ENCODE peak calls at places on chromosome 21, in seven cellular contexts. T is IMR-90, W is mesenchymal stem cell, X is neuronal stem cell, Y is H9, Z is H1, F is trophoblast cell. V is an unnamed sample.

GRCh38 chr21:35410656-35411055 is 361.6 kb upstream of the RUNX1 start:
- DNase-seq in Z (no peak), W (no peak), T (no peak), X (no peak), Y (no peak), F (no peak), V (no peak)

GRCh38 chr21:29586696-29587095 is 288.0 kb downstream of the BACH1 start:
- DNase-seq in F (no peak), W (no peak), X (no peak), T (peak; percentile 19), Z (no peak), Y (no peak), V (no peak)

GRCh38 chr21:25427828-25428227 is 179.5 kb downstream of the MRPL39 start:
- DNase-seq in T (no peak), F (no peak), Y (no peak), Z (no peak), W (no peak), X (no peak), V (no peak)

GRCh38 chr21:17759546-17760178 is 59.5 kb downstream of the C21orf91 start:
- DNase-seq in X (no peak), Y (no peak), T (no peak), Z (no peak), F (no peak), W (peak; percentile 63), V (no peak)

GRCh38 chr21:38955495-38955894 is 149.8 kb downstream of the ETS2 start:
- DNase-seq in Z (no peak), F (no peak), W (peak; percentile 59), X (no peak), Y (no peak), T (peak; percentile 77), V (no peak)

GRCh38 chr21:35400233-35400939 is 351.3 kb upstream of the RUNX1 start:
- DNase-seq in W (peak; percentile 61), Z (peak; percentile 13), T (peak; percentile 67), Y (no peak), F (peak; percentile 80), X (peak; percentile 12), V (peak; percentile 83)

GRCh38 chr21:22763442-22763841 is 1765.2 kb downstream of the NCAM2 start:
- DNase-seq in F (no peak), W (no peak), T (no peak), Y (no peak), X (no peak), Z (no peak), V (no peak)

GRCh38 chr21:43343992-43344886 is 82.7 kb downstream of the SIK1 start:
- DNase-seq in T (no peak), Z (no peak), X (no peak), W (no peak), F (no peak), Y (no peak), V (no peak)

GRCh38 chr21:23542097-23542496 is 2065.2 kb downstream of the MRPL39 start:
- DNase-seq in W (no peak), Y (no peak), F (no peak), X (no peak), T (no peak), Z (no peak), V (no peak)

GRCh38 chr21:16572032-16572431 is 842.2 kb downstream of the USP25 start:
- DNase-seq in F (peak; percentile 1), T (peak; percentile 77), X (no peak), W (no peak), Z (no peak), Y (no peak), V (no peak)

GRCh38 chr21:17495680-17496079 is 17.2 kb upstream of the CXADR start:
- DNase-seq in T (no peak), Z (no peak), X (no peak), F (no peak), W (no peak), Y (no peak), V (no peak)

GRCh38 chr21:40043866-40044265 is 176.6 kb downstream of the PCP4 start:
- DNase-seq in Y (no peak), X (no peak), W (no peak), Z (no peak), T (no peak), F (no peak), V (no peak)

GRCh38 chr21:38875694-38876492 is 70.2 kb downstream of the ETS2 start:
- DNase-seq in Z (no peak), Y (no peak), T (peak; percentile 57), F (no peak), W (peak; percentile 33), X (no peak), V (no peak)

GRCh38 chr21:9774347-9774746 is 747.0 kb upstream of the TPTE start:
- DNase-seq in Z (no peak), W (no peak), T (no peak), X (no peak), Y (no peak), F (no peak), V (no peak)

GRCh38 chr21:9767592-9768375 is 753.6 kb upstream of the TPTE start:
- DNase-seq in Z (no peak), F (no peak), Y (no peak), W (no peak), X (no peak), T (no peak), V (no peak)

GRCh38 chr21:9772348-9772672 is 749.1 kb upstream of the TPTE start:
- DNase-seq in Z (no peak), Y (no peak), F (no peak), X (no peak), T (no peak), W (no peak), V (no peak)
- H2BK5ac ChIP-seq in Z (no peak overlapping the region), Y (no peak overlapping the region), F (no peak overlapping the region), X (no peak overlapping the region), T (no peak overlapping the region), W (no peak overlapping the region), V (no peak overlapping the region)

GRCh38 chr21:42151148-42152074 is 67.5 kb upstream of the ABCG1 start:
- DNase-seq in W (no peak), Z (no peak), Y (peak; percentile 23), X (no peak), F (no peak), T (no peak), V (no peak)
- H2BK5ac ChIP-seq in W (no peak overlapping the region), Z (no peak overlapping the region), Y (no peak overlapping the region), X (peak overlapping the region; percentile 56), F (no peak overlapping the region), T (no peak overlapping the region), V (no peak overlapping the region)

GRCh38 chr21:33201945-33202344 is 27.8 kb upstream of the IFNAR2 start:
- DNase-seq in Z (no peak), F (no peak), W (no peak), X (no peak), Y (no peak), T (no peak), V (no peak)

GRCh38 chr21:33205476-33205875 is 24.3 kb upstream of the IFNAR2 start:
- DNase-seq in W (no peak), F (peak; percentile 27), T (no peak), X (no peak), Z (no peak), Y (no peak), V (no peak)

GRCh38 chr21:33203371-33203724 is 26.4 kb upstream of the IFNAR2 start:
- DNase-seq in Y (no peak), Z (no peak), X (no peak), F (no peak), W (no peak), T (no peak), V (no peak)

GRCh38 chr21:33199516-33200217 is 30.1 kb upstream of the IFNAR2 start:
- DNase-seq in X (peak; percentile 72), T (peak; percentile 95), Y (peak; percentile 55), W (peak; percentile 94), F (peak; percentile 99), Z (no peak), V (peak; percentile 83)

GRCh38 chr21:33202464-33203363 is 27.0 kb upstream of the IFNAR2 start:
- DNase-seq in X (no peak), Z (no peak), W (no peak), T (no peak), F (peak; percentile 65), Y (no peak), V (no peak)
- H2BK5ac ChIP-seq in X (no peak overlapping the region), Z (no peak overlapping the region), W (no peak overlapping the region), T (peak overlapping the region; percentile 64), F (no peak overlapping the region), Y (no peak overlapping the region), V (no peak overlapping the region)

GRCh38 chr21:15064576-15065380 is at the start of gene NRIP1:
- DNase-seq in X (peak; percentile 86), Y (peak; percentile 72), F (peak; percentile 92), W (peak; percentile 94), T (peak; percentile 87), Z (no peak), V (peak; percentile 94)
- H2BK5ac ChIP-seq in X (peak within 1 kb of the TSS; percentile 91), Y (no peak within 1 kb of the TSS), F (peak within 1 kb of the TSS; percentile 92), W (peak within 1 kb of the TSS; percentile 96), T (peak within 1 kb of the TSS; percentile 90), Z (no peak within 1 kb of the TSS), V (no peak within 1 kb of the TSS)

GRCh38 chr21:45901061-45901690 is 80.4 kb upstream of the COL6A1 start:
- DNase-seq in F (no peak), W (no peak), Y (no peak), Z (no peak), X (no peak), T (no peak), V (no peak)

GRCh38 chr21:45899317-45900033 is 82.1 kb upstream of the COL6A1 start:
- DNase-seq in Y (no peak), X (no peak), T (no peak), Z (no peak), W (no peak), F (no peak), V (no peak)

GRCh38 chr21:45902292-45902995 is 79.1 kb upstream of the COL6A1 start:
- DNase-seq in F (no peak), T (no peak), Z (no peak), X (no peak), W (no peak), Y (no peak), V (no peak)

GRCh38 chr21:45898781-45899180 is 82.8 kb upstream of the COL6A1 start:
- DNase-seq in T (no peak), W (no peak), X (no peak), F (no peak), Y (no peak), Z (no peak), V (no peak)

DNA sequence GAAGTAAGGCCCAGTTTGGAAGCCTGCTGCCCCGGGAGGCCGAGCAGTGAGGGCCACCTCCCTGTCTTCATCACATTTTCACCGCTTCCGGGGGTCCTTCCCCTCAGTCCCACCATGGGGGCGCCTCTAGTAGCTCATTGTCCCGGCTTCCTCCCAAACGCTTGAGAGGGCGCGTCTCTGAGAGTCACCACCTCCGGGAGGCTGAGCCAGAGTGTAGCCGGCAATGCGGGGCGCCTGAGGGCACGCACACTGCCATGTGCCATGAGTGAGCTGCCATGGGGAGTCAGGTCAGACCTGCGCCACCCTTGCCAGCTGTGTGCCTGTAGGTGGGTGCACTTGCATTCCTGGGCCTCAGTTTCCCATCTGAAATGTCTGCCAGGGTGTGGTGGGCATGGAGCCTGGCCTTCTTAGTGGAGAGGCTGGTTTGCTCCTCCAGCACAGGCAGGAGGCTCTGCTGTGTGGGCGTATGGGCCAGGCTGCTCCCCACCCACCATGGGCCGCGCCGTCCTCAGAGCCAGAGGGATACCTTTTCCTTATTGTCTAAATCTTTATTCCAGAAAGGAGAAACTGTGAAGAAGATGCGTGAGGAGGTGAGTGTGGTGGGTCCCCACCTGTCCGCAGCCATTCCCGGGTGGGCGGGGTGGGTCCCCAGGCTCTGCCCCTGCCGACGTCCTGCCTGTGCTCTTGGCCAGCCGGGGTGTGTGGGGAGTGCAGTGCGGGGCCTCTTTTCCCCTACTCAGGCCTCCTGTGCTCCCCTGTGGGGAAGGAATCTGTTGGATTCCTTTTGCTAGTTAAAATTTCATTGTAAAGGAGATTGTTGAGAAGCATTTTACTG is 81.3 kb upstream of the COL6A1 start:
- DNase-seq in X (no peak), Z (no peak), F (no peak), Y (no peak), W (no peak), T (no peak), V (no peak)
- H2BK5ac ChIP-seq in X (no peak overlapping the region), Z (no peak overlapping the region), F (no peak overlapping the region), Y (no peak overlapping the region), W (no peak overlapping the region), T (no peak overlapping the region), V (no peak overlapping the region)

GRCh38 chr21:27154451-27155129 is 187.7 kb upstream of the ADAMTS5 start:
- DNase-seq in Y (no peak), T (peak; percentile 12), X (no peak), F (no peak), Z (no peak), W (no peak), V (no peak)
- H2BK5ac ChIP-seq in Y (no peak overlapping the region), T (no peak overlapping the region), X (no peak overlapping the region), F (no peak overlapping the region), Z (no peak overlapping the region), W (no peak overlapping the region), V (no peak overlapping the region)